ENCODE peak calls at places on chromosome 3, in four cellular contexts. R is SK-N-SH, A is naive B cell, O is AG09309. P is an unnamed sample.

GRCh38 chr3:88133711-88134263 is 16.0 kb upstream of the C3orf38 start:
- DNase-seq in R (no peak), A (no peak), O (no peak), P (no peak)

GRCh38 chr3:139312959-139313358 is 30.9 kb upstream of the MRPS22 start:
- DNase-seq in R (no peak), A (no peak), O (no peak), P (no peak)

GRCh38 chr3:196916995-196917394 is 25.3 kb downstream of the NCBP2 start:
- DNase-seq in R (no peak), A (no peak), O (no peak), P (no peak)

GRCh38 chr3:187186801-187187421 is 10.4 kb upstream of the RTP1 start:
- DNase-seq in R (no peak), A (no peak), O (peak; percentile 50), P (no peak)

GRCh38 chr3:98805571-98805970 is 42.4 kb downstream of the ST3GAL6 start:
- DNase-seq in R (no peak), A (no peak), O (no peak), P (no peak)

GRCh38 chr3:6929918-6930317 is 69.0 kb downstream of the GRM7 start:
- DNase-seq in R (no peak), A (no peak), O (no peak), P (no peak)

GRCh38 chr3:165827233-165827632 is 10.0 kb downstream of the BCHE start:
- DNase-seq in R (no peak), A (no peak), O (no peak), P (no peak)

GRCh38 chr3:71708478-71709098 is 16.6 kb downstream of the EIF4E3 start:
- DNase-seq in R (no peak), A (no peak), O (no peak), P (peak; percentile 85)

GRCh38 chr3:164748626-164749025 is 329.7 kb downstream of the SI start:
- DNase-seq in R (no peak), A (no peak), O (no peak), P (no peak)

GRCh38 chr3:129360224-129360623 is 68.2 kb downstream of the EFCAB12 start:
- DNase-seq in R (peak; percentile 65), A (no peak), O (no peak), P (no peak)

P was measured in Ammon's horn.